ENCODE peak calls at places on chromosomes 6 and 20, in nine cellular contexts. One of them, this sample, is unnamed.

GRCh38 chr6:73085362-73085975 is 139.8 kb downstream of the KHDC1L start:
- DNase-seq in fibroblast of pulmonary artery: no peak
- DNase-seq in brain microvascular endothelial cell: no peak
- DNase-seq in MG63: no peak
- DNase-seq in HCT116: no peak
- DNase-seq in fibroblast of lung: peak
- DNase-seq in RWPE2: no peak
- DNase-seq in upper lobe of right lung: no peak
- DNase-seq in mesendoderm: peak
- DNase-seq in this sample: peak

GRCh38 chr20:41393705-41394066 is 27.1 kb upstream of the EMILIN3 start:
- DNase-seq in fibroblast of lung: no peak
- DNase-seq in fibroblast of pulmonary artery: no peak
- DNase-seq in brain microvascular endothelial cell: no peak
- DNase-seq in upper lobe of right lung: no peak
- DNase-seq in mesendoderm: no peak
- DNase-seq in MG63: no peak
- DNase-seq in HCT116: no peak
- DNase-seq in RWPE2: no peak
- DNase-seq in this sample: no peak

GRCh38 chr6:35573495-35574110 is 60.9 kb upstream of the TULP1 start:
- DNase-seq in fibroblast of lung: no peak
- DNase-seq in RWPE2: no peak
- DNase-seq in fibroblast of pulmonary artery: no peak
- DNase-seq in HCT116: no peak
- DNase-seq in brain microvascular endothelial cell: no peak
- DNase-seq in upper lobe of right lung: no peak
- DNase-seq in MG63: no peak
- DNase-seq in mesendoderm: no peak
- DNase-seq in this sample: no peak

GRCh38 chr6:27280064-27280539 is 32.0 kb downstream of the POM121L2 start:
- DNase-seq in upper lobe of right lung: no peak
- DNase-seq in brain microvascular endothelial cell: peak
- DNase-seq in mesendoderm: peak
- DNase-seq in RWPE2: no peak
- DNase-seq in MG63: peak
- DNase-seq in fibroblast of lung: peak
- DNase-seq in HCT116: peak
- DNase-seq in fibroblast of pulmonary artery: peak
- DNase-seq in this sample: peak

GRCh38 chr20:33757046-33757445 is 25.2 kb downstream of the ZNF341 start:
- DNase-seq in brain microvascular endothelial cell: no peak
- DNase-seq in HCT116: no peak
- DNase-seq in fibroblast of pulmonary artery: no peak
- DNase-seq in MG63: no peak
- DNase-seq in upper lobe of right lung: no peak
- DNase-seq in fibroblast of lung: no peak
- DNase-seq in mesendoderm: no peak
- DNase-seq in RWPE2: no peak
- DNase-seq in this sample: no peak

GRCh38 chr6:41464019-41464418 is 82.2 kb upstream of the FOXP4 start:
- DNase-seq in fibroblast of lung: no peak
- DNase-seq in mesendoderm: no peak
- DNase-seq in RWPE2: no peak
- DNase-seq in upper lobe of right lung: no peak
- DNase-seq in fibroblast of pulmonary artery: no peak
- DNase-seq in MG63: no peak
- DNase-seq in brain microvascular endothelial cell: no peak
- DNase-seq in HCT116: no peak
- DNase-seq in this sample: no peak

GRCh38 chr6:85388531-85388930 is 61.4 kb upstream of the NT5E start:
- DNase-seq in RWPE2: no peak
- DNase-seq in mesendoderm: no peak
- DNase-seq in fibroblast of lung: no peak
- DNase-seq in upper lobe of right lung: no peak
- DNase-seq in HCT116: no peak
- DNase-seq in fibroblast of pulmonary artery: no peak
- DNase-seq in brain microvascular endothelial cell: no peak
- DNase-seq in MG63: no peak
- DNase-seq in this sample: no peak

GRCh38 chr20:53795170-53795569 is 201.5 kb upstream of the ZNF217 start:
- DNase-seq in MG63: no peak
- DNase-seq in fibroblast of lung: peak
- DNase-seq in fibroblast of pulmonary artery: no peak
- DNase-seq in mesendoderm: no peak
- DNase-seq in RWPE2: no peak
- DNase-seq in upper lobe of right lung: no peak
- DNase-seq in brain microvascular endothelial cell: peak
- DNase-seq in HCT116: no peak
- DNase-seq in this sample: no peak

GRCh38 chr6:125787791-125788190 is 3.0 kb upstream of the NCOA7 start:
- DNase-seq in mesendoderm: no peak
- DNase-seq in RWPE2: no peak
- DNase-seq in HCT116: no peak
- DNase-seq in upper lobe of right lung: no peak
- DNase-seq in fibroblast of lung: peak
- DNase-seq in MG63: no peak
- DNase-seq in fibroblast of pulmonary artery: peak
- DNase-seq in brain microvascular endothelial cell: no peak
- DNase-seq in this sample: peak

GRCh38 chr6:9292975-9293374 is 857.6 kb upstream of the SLC35B3 start:
- DNase-seq in fibroblast of lung: peak
- DNase-seq in MG63: no peak
- DNase-seq in HCT116: no peak
- DNase-seq in RWPE2: no peak
- DNase-seq in brain microvascular endothelial cell: peak
- DNase-seq in fibroblast of pulmonary artery: peak
- DNase-seq in mesendoderm: no peak
- DNase-seq in upper lobe of right lung: no peak
- DNase-seq in this sample: no peak

DNA sequence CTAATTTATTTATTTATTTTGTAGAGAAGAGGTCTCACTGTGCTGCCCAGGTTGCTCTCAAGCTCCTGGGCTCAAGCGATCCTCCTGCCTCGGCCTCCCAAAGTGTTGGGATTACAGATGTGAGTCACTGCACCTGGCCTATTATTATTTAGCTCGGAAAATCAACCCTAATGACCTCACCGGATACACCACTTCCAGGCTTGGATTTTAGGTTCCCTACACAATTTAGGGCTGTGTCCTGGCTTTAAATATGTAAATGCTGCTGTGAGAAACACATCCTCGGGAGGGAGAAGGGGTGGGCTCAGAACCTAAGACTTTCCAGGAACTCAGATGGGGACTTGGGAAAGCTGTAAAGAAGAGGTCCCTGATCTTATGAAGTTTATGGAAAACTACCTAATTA is 51.0 kb upstream of the SLC32A1 start:
- DNase-seq in upper lobe of right lung: no peak
- DNase-seq in brain microvascular endothelial cell: no peak
- DNase-seq in fibroblast of lung: no peak
- DNase-seq in mesendoderm: no peak
- DNase-seq in fibroblast of pulmonary artery: no peak
- DNase-seq in HCT116: no peak
- DNase-seq in RWPE2: no peak
- DNase-seq in MG63: no peak
- DNase-seq in this sample: no peak
- H3K4me3 ChIP-seq in upper lobe of right lung: no peak
- H3K4me3 ChIP-seq in brain microvascular endothelial cell: no peak
- H3K4me3 ChIP-seq in fibroblast of lung: peak
- H3K4me3 ChIP-seq in mesendoderm: no peak
- H3K4me3 ChIP-seq in fibroblast of pulmonary artery: peak
- H3K4me3 ChIP-seq in HCT116: no peak
- H3K4me3 ChIP-seq in RWPE2: peak
- H3K4me3 ChIP-seq in MG63: no peak
- H3K4me3 ChIP-seq in this sample: no peak

GRCh38 chr6:134173007-134173690 is 120.7 kb upstream of the SLC2A12 start:
- DNase-seq in RWPE2: no peak
- DNase-seq in fibroblast of pulmonary artery: peak
- DNase-seq in upper lobe of right lung: no peak
- DNase-seq in mesendoderm: no peak
- DNase-seq in MG63: no peak
- DNase-seq in brain microvascular endothelial cell: no peak
- DNase-seq in fibroblast of lung: no peak
- DNase-seq in HCT116: no peak
- DNase-seq in this sample: no peak
- H3K4me3 ChIP-seq in RWPE2: peak
- H3K4me3 ChIP-seq in fibroblast of pulmonary artery: peak
- H3K4me3 ChIP-seq in upper lobe of right lung: peak
- H3K4me3 ChIP-seq in mesendoderm: no peak
- H3K4me3 ChIP-seq in MG63: peak
- H3K4me3 ChIP-seq in brain microvascular endothelial cell: peak
- H3K4me3 ChIP-seq in fibroblast of lung: peak
- H3K4me3 ChIP-seq in HCT116: no peak
- H3K4me3 ChIP-seq in this sample: peak

GRCh38 chr6:116461075-116461474 is at the start of gene CALHM6:
- DNase-seq in mesendoderm: no peak
- DNase-seq in brain microvascular endothelial cell: no peak
- DNase-seq in fibroblast of lung: no peak
- DNase-seq in fibroblast of pulmonary artery: no peak
- DNase-seq in RWPE2: no peak
- DNase-seq in upper lobe of right lung: no peak
- DNase-seq in HCT116: no peak
- DNase-seq in MG63: no peak
- DNase-seq in this sample: no peak
- H3K4me3 ChIP-seq in mesendoderm: peak
- H3K4me3 ChIP-seq in brain microvascular endothelial cell: peak
- H3K4me3 ChIP-seq in fibroblast of lung: peak
- H3K4me3 ChIP-seq in fibroblast of pulmonary artery: peak
- H3K4me3 ChIP-seq in RWPE2: peak
- H3K4me3 ChIP-seq in upper lobe of right lung: peak
- H3K4me3 ChIP-seq in HCT116: no peak
- H3K4me3 ChIP-seq in MG63: peak
- H3K4me3 ChIP-seq in this sample: peak

DNA sequence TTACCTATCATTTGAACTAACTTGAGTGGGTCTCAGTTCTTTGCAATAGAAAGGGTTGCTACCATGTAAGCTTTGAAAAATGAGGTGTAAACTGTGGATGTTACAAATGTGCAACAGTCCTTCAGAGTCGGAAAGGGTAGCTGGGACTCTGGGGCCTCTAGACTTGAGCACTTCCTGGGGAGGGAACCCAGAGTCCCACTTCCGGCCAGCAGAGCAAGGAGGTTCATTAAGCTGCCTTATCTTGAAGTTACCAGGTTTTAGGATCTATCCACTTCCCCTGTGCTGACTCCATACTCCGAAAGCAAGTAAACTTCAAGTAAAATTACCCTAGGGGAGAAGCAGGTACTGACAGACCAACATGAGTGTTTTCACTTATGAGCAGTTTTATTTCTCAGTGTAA is 9.4 kb downstream of the TRIM10 start:
- DNase-seq in RWPE2: no peak
- DNase-seq in upper lobe of right lung: no peak
- DNase-seq in MG63: no peak
- DNase-seq in HCT116: no peak
- DNase-seq in fibroblast of pulmonary artery: no peak
- DNase-seq in brain microvascular endothelial cell: no peak
- DNase-seq in fibroblast of lung: no peak
- DNase-seq in mesendoderm: no peak
- DNase-seq in this sample: no peak
- H3K4me3 ChIP-seq in RWPE2: no peak
- H3K4me3 ChIP-seq in upper lobe of right lung: no peak
- H3K4me3 ChIP-seq in MG63: no peak
- H3K4me3 ChIP-seq in HCT116: no peak
- H3K4me3 ChIP-seq in fibroblast of pulmonary artery: no peak
- H3K4me3 ChIP-seq in brain microvascular endothelial cell: no peak
- H3K4me3 ChIP-seq in fibroblast of lung: no peak
- H3K4me3 ChIP-seq in mesendoderm: no peak
- H3K4me3 ChIP-seq in this sample: no peak

DNA sequence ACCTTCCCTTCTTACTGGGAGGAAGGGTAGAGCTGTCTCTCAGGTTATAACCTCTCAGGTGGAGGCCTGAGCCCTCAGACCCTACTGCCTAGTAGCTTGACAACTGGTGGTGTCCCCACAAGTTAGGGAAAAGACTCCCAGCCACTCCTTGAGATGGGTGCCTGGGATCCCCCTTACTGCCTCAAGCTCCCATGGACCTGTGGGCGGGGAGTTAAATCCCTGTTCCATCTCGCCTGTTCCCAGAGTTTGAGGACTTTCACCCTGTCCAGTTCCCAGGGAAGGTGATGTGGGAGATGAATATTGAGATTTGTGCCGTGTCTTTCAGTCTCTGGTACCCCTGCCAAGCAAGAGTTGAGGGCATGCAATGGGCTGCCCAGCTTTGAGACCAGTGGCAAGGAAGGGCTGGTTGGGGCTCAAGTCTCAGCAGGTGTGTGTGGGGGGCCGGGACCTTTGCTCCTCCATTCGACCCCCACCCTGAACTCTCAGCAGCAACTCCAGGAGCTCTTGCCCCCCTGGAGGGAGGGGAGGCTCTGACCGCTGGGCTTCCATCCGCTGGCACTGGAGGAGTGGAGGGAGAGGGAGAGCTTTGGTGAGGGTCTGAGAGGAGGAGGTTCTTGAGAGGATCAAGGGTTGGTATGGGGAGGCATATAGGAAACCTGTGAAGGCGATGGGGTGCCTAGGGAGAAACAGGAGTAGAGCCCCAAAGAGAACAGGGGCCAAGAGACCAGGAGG is 1.1 kb upstream of the PBX2 start:
- DNase-seq in MG63: no peak
- DNase-seq in fibroblast of pulmonary artery: no peak
- DNase-seq in HCT116: no peak
- DNase-seq in fibroblast of lung: no peak
- DNase-seq in brain microvascular endothelial cell: no peak
- DNase-seq in upper lobe of right lung: no peak
- DNase-seq in mesendoderm: no peak
- DNase-seq in RWPE2: no peak
- DNase-seq in this sample: peak
- H3K4me3 ChIP-seq in MG63: no peak
- H3K4me3 ChIP-seq in fibroblast of pulmonary artery: peak
- H3K4me3 ChIP-seq in HCT116: peak
- H3K4me3 ChIP-seq in fibroblast of lung: no peak
- H3K4me3 ChIP-seq in brain microvascular endothelial cell: no peak
- H3K4me3 ChIP-seq in upper lobe of right lung: peak
- H3K4me3 ChIP-seq in mesendoderm: no peak
- H3K4me3 ChIP-seq in RWPE2: no peak
- H3K4me3 ChIP-seq in this sample: peak

DNA sequence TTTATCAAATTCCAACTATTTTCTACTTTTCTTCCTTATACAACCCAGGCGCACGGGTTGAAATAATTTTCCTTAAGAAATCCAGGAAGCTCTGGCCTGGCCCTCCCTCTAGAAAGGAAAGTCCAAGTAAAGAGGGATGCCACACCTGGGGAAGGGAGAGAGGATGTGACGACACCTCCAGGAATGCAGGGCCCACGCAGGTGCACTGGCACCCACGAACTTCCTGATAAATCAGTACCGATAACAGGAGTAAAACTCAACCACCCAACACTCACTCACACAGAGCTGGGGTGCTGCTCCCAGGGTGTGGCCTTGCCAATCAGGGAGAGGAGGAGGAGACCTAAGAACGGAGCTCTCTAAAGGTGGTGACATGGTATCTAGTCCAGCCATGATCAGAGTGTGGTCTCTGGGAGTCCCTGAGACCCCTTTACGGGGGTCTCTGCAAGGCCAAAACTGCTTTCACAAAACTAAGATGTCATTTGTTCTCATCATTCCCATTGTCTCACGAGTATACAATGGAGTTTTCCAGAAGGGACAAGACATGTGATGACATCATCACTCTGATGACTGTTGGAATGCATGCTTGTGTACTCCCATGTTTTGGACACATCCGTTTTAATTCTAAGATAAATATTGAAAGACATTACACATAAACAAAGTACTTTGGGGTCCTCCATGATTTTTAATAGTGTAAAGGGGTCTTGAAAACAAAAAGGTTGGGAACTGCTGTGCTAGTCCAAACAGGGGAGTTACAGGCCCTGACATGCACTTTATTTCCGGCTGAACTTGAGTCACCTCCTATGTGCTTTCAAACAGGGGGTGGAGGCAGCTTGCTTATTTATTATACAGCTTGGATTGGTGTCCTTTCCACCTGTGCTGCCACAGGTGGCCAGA is 2.2 kb upstream of the PARD6B start:
- DNase-seq in fibroblast of lung: no peak
- DNase-seq in HCT116: peak
- DNase-seq in fibroblast of pulmonary artery: peak
- DNase-seq in brain microvascular endothelial cell: no peak
- DNase-seq in upper lobe of right lung: no peak
- DNase-seq in RWPE2: peak
- DNase-seq in MG63: no peak
- DNase-seq in mesendoderm: no peak
- DNase-seq in this sample: no peak
- H3K4me3 ChIP-seq in fibroblast of lung: no peak
- H3K4me3 ChIP-seq in HCT116: peak
- H3K4me3 ChIP-seq in fibroblast of pulmonary artery: no peak
- H3K4me3 ChIP-seq in brain microvascular endothelial cell: no peak
- H3K4me3 ChIP-seq in upper lobe of right lung: no peak
- H3K4me3 ChIP-seq in RWPE2: no peak
- H3K4me3 ChIP-seq in MG63: no peak
- H3K4me3 ChIP-seq in mesendoderm: no peak
- H3K4me3 ChIP-seq in this sample: no peak

This sample was measured in GM12865.